ENCODE peak calls at places on chromosome 21, in ten cellular contexts. I is brain microvascular endothelial cell; N is CD8-positive, alpha-beta T cell; V is prostate gland; B is cardiac muscle cell; H is kidney; U is A549; D is tibial artery; Z is HFF-Myc; O is adrenal gland. G is an unnamed sample.

GRCh38 chr21:33976980-33977720 is 61.5 kb upstream of the ATP5PO start:
- DNase-seq in U (no peak), O (no peak), D (no peak), N (no peak), B (no peak), H (no peak), V (no peak), I (no peak), Z (no peak), G (no peak)

GRCh38 chr21:35211767-35212166 is 162.7 kb upstream of the RUNX1 start:
- DNase-seq in D (no peak), B (peak; percentile 65), H (no peak), I (no peak), O (no peak), V (no peak), N (no peak), U (no peak), Z (no peak), G (no peak)

GRCh38 chr21:37668462-37669239 is 247.6 kb downstream of the KCNJ6 start:
- DNase-seq in I (no peak), H (no peak), O (no peak), N (no peak), Z (no peak), B (no peak), V (no peak), D (no peak), U (no peak), G (no peak)

GRCh38 chr21:43968410-43969114 is 43.5 kb upstream of the TRAPPC10 start:
- DNase-seq in B (no peak), V (no peak), N (no peak), U (no peak), O (no peak), Z (no peak), H (no peak), I (no peak), D (no peak), G (no peak)

GRCh38 chr21:27301216-27301615 is 334.3 kb upstream of the ADAMTS5 start:
- DNase-seq in N (no peak), U (no peak), B (no peak), D (no peak), O (no peak), H (no peak), I (no peak), V (no peak), Z (no peak), G (no peak)

GRCh38 chr21:34029724-34030528 is 43.5 kb upstream of the MRPS6 start:
- DNase-seq in N (no peak), I (peak; percentile 86), B (peak; percentile 92), H (no peak), O (peak; percentile 31), V (no peak), Z (peak; percentile 73), U (peak; percentile 84), D (no peak), G (no peak)

GRCh38 chr21:27024316-27024715 is 57.4 kb upstream of the ADAMTS5 start:
- DNase-seq in I (peak; percentile 75), D (no peak), B (peak; percentile 41), U (no peak), V (no peak), H (no peak), Z (no peak), N (no peak), O (no peak), G (no peak)

GRCh38 chr21:32414579-32415358 is 2.3 kb downstream of the EVA1C start:
- DNase-seq in O (no peak), U (no peak), D (no peak), N (no peak), Z (no peak), V (no peak), I (no peak), H (no peak), B (peak; percentile 55), G (no peak)

GRCh38 chr21:33998402-33998801 is 75.0 kb upstream of the MRPS6 start:
- DNase-seq in Z (no peak), B (no peak), V (no peak), D (no peak), N (no peak), I (no peak), O (no peak), U (no peak), H (no peak), G (no peak)

GRCh38 chr21:18991846-18992245 is 588.3 kb upstream of the TMPRSS15 start:
- DNase-seq in I (no peak), Z (no peak), V (no peak), H (no peak), N (no peak), O (no peak), U (no peak), B (no peak), D (no peak), G (no peak)

GRCh38 chr21:24941316-24942185 is 665.7 kb downstream of the MRPL39 start:
- DNase-seq in I (no peak), D (no peak), O (peak; percentile 8), H (peak; percentile 39), N (no peak), Z (no peak), B (no peak), V (peak; percentile 70), U (no peak), G (no peak)

GRCh38 chr21:36704958-36705678 is 6.2 kb downstream of the SIM2 start:
- DNase-seq in I (no peak), O (no peak), N (no peak), B (no peak), Z (no peak), H (peak; percentile 74), D (no peak), V (no peak), U (no peak), G (no peak)

GRCh38 chr21:15015622-15016471 is 49.0 kb downstream of the NRIP1 start:
- DNase-seq in I (peak; percentile 46), N (no peak), B (peak; percentile 59), D (no peak), U (peak; percentile 40), V (no peak), O (no peak), H (no peak), Z (peak; percentile 78), G (no peak)

GRCh38 chr21:44449473-44450363 is 5.6 kb upstream of the LRRC3 start:
- DNase-seq in U (no peak), N (no peak), V (no peak), B (no peak), I (no peak), H (peak; percentile 57), D (peak; percentile 59), Z (no peak), O (no peak), G (no peak)

GRCh38 chr21:28521932-28522826 is 470.5 kb downstream of the LTN1 start:
- DNase-seq in H (no peak), O (no peak), V (no peak), I (peak; percentile 47), U (no peak), B (peak; percentile 60), Z (peak; percentile 74), D (no peak), N (no peak), G (no peak)
- TF ChIP-seq CTCF in H (peak; percentile 24), O (peak; percentile 16), V (no peak), I (peak; percentile 75), U (no peak), B (peak; percentile 43), Z (peak; percentile 71), D (peak; percentile 12), N (no peak), G (peak; percentile 22)

GRCh38 chr21:46156378-46156645 is 933 bp upstream of the FTCD start:
- DNase-seq in Z (no peak), H (peak; percentile 36), I (no peak), U (no peak), N (no peak), V (no peak), B (no peak), D (no peak), O (no peak), G (no peak)

GRCh38 chr21:46154155-46154954 is 1.0 kb downstream of the FTCD start:
- DNase-seq in V (no peak), D (peak; percentile 62), O (peak; percentile 1), B (no peak), H (peak; percentile 74), I (no peak), U (no peak), Z (no peak), N (no peak), G (peak; percentile 36)

GRCh38 chr21:46153259-46154154 is 1.9 kb downstream of the FTCD start:
- DNase-seq in B (peak; percentile 68), U (no peak), V (peak; percentile 58), H (peak; percentile 74), D (peak; percentile 73), Z (no peak), N (peak; percentile 17), I (no peak), O (peak; percentile 70), G (peak; percentile 57)

GRCh38 chr21:46155514-46156377 is at the start of gene FTCD:
- DNase-seq in H (peak; percentile 65), N (no peak), O (no peak), V (no peak), B (no peak), D (peak; percentile 61), I (no peak), U (no peak), Z (no peak), G (peak; percentile 41)

GRCh38 chr21:46154955-46155513 is 345 bp downstream of the FTCD start:
- DNase-seq in Z (no peak), O (no peak), U (no peak), N (peak; percentile 0), B (no peak), I (no peak), V (no peak), D (peak; percentile 59), H (no peak), G (peak; percentile 39)
- H3K4me3 ChIP-seq in Z (no peak overlapping the region), O (no peak overlapping the region), U (no peak overlapping the region), N (no peak overlapping the region), B (no peak overlapping the region), I (no peak overlapping the region), V (no peak overlapping the region), D (no peak overlapping the region), H (peak overlapping the region; percentile 70), G (no peak overlapping the region)

DNA sequence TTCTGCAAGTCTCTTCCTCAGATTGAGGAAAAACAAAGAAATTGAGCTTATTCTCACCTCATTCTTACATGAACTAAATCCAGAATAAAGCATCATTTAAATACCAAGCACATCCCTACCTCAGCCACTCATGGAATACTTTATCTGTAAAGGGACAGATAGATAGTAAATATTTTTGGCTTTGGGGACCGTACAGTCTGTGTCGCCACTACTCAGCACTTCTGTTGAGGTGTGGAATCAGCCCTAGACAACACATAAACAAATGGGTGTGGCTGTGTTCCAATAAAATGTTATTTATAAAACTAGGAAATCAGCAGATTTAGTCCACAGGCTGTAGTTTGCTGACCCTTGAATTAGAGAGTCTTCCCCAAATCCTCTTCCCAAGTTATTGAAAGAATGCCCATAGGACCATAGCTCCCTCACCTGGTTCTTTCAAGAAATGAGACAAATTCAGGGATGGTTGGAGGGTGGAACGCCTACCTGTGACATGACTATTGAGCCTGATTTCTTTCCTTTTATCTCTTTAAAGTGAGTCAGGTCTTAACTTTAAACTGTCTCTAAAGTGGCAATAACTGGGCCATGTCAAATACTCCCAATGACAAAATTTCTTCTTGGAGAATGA is 878.5 kb downstream of the USP25 start:
- DNase-seq in N (no peak), H (no peak), I (no peak), B (peak; percentile 25), V (no peak), D (no peak), U (peak; percentile 27), O (no peak), Z (no peak), G (no peak)
- TF ChIP-seq CTCF in N (no peak), H (peak; percentile 29), I (peak; percentile 43), B (peak; percentile 34), V (no peak), D (no peak), U (peak; percentile 20), O (no peak), Z (no peak), G (no peak)

GRCh38 chr21:38990424-38990794 is 184.7 kb downstream of the ETS2 start:
- DNase-seq in H (peak; percentile 59), D (no peak), I (no peak), Z (no peak), B (no peak), V (no peak), N (no peak), O (no peak), U (no peak), G (no peak)
- H3K4me3 ChIP-seq in H (no peak overlapping the region), D (no peak overlapping the region), I (no peak overlapping the region), Z (no peak overlapping the region), B (no peak overlapping the region), V (no peak overlapping the region), N (no peak overlapping the region), O (no peak overlapping the region), U (no peak overlapping the region), G (no peak overlapping the region)

G was measured in lower lobe of right lung.